ENCODE peak calls at places on chromosomes 11 and 22, in five cellular contexts. One of them, this sample, is unnamed.

GRCh38 chr11:58867556-58867955 is 23.1 kb upstream of the GLYATL2 start:
- DNase-seq in neural progenitor cell: no peak
- DNase-seq in AG10803: no peak
- DNase-seq in cardiac fibroblast: no peak
- DNase-seq in nucleus accumbens: no peak
- DNase-seq in this sample: no peak

GRCh38 chr11:61061081-61061826 is 41.0 kb upstream of the CD5 start:
- DNase-seq in AG10803: peak; percentile 3
- DNase-seq in neural progenitor cell: no peak
- DNase-seq in cardiac fibroblast: peak; percentile 64
- DNase-seq in nucleus accumbens: no peak
- DNase-seq in this sample: no peak

GRCh38 chr22:46934746-46935491 is 172.5 kb downstream of the TBC1D22A start:
- DNase-seq in nucleus accumbens: no peak
- DNase-seq in cardiac fibroblast: peak; percentile 97
- DNase-seq in AG10803: peak; percentile 84
- DNase-seq in neural progenitor cell: no peak
- DNase-seq in this sample: no peak

GRCh38 chr22:47957649-47958048 is 1195.2 kb downstream of the TBC1D22A start:
- DNase-seq in cardiac fibroblast: no peak
- DNase-seq in AG10803: no peak
- DNase-seq in neural progenitor cell: no peak
- DNase-seq in nucleus accumbens: no peak
- DNase-seq in this sample: no peak

GRCh38 chr22:49344196-49344595 is 483.5 kb downstream of the BRD1 start:
- DNase-seq in neural progenitor cell: peak; percentile 28
- DNase-seq in cardiac fibroblast: no peak
- DNase-seq in nucleus accumbens: no peak
- DNase-seq in AG10803: no peak
- DNase-seq in this sample: peak; percentile 15

GRCh38 chr22:44698531-44699421 is 3.2 kb upstream of the PRR5 start:
- DNase-seq in AG10803: peak; percentile 99
- DNase-seq in cardiac fibroblast: peak; percentile 32
- DNase-seq in nucleus accumbens: no peak
- DNase-seq in neural progenitor cell: peak; percentile 82
- DNase-seq in this sample: no peak

GRCh38 chr11:62497132-62497915 is 49.3 kb downstream of the AHNAK start:
- DNase-seq in neural progenitor cell: peak; percentile 74
- DNase-seq in nucleus accumbens: peak; percentile 12
- DNase-seq in cardiac fibroblast: peak; percentile 75
- DNase-seq in AG10803: peak; percentile 68
- DNase-seq in this sample: peak; percentile 61

GRCh38 chr11:831132-831864 is 1.5 kb upstream of the CD151 start:
- DNase-seq in cardiac fibroblast: peak; percentile 47
- DNase-seq in nucleus accumbens: no peak
- DNase-seq in neural progenitor cell: peak; percentile 49
- DNase-seq in AG10803: no peak
- DNase-seq in this sample: no peak

GRCh38 chr11:37712246-37712645 is 1114.2 kb upstream of the RAG2 start:
- DNase-seq in cardiac fibroblast: peak; percentile 28
- DNase-seq in nucleus accumbens: no peak
- DNase-seq in AG10803: no peak
- DNase-seq in neural progenitor cell: peak; percentile 60
- DNase-seq in this sample: no peak

GRCh38 chr11:119051440-119052162 is 5.4 kb downstream of the HYOU1 start:
- DNase-seq in neural progenitor cell: no peak
- DNase-seq in cardiac fibroblast: no peak
- DNase-seq in nucleus accumbens: no peak
- DNase-seq in AG10803: no peak
- DNase-seq in this sample: no peak

GRCh38 chr11:77371646-77372045 is 70.2 kb upstream of the GDPD4 start:
- DNase-seq in nucleus accumbens: no peak
- DNase-seq in cardiac fibroblast: no peak
- DNase-seq in AG10803: no peak
- DNase-seq in neural progenitor cell: no peak
- DNase-seq in this sample: no peak

GRCh38 chr11:57668467-57668890 is 565 bp downstream of the ZDHHC5 start:
- DNase-seq in cardiac fibroblast: no peak
- DNase-seq in neural progenitor cell: no peak
- DNase-seq in nucleus accumbens: no peak
- DNase-seq in AG10803: no peak
- DNase-seq in this sample: no peak

GRCh38 chr22:35349704-35350538 is 31.0 kb upstream of the HMOX1 start:
- DNase-seq in neural progenitor cell: peak; percentile 45
- DNase-seq in nucleus accumbens: no peak
- DNase-seq in AG10803: peak; percentile 43
- DNase-seq in cardiac fibroblast: no peak
- DNase-seq in this sample: no peak

GRCh38 chr11:8032122-8032521 is 45.0 kb downstream of the EIF3F start:
- DNase-seq in neural progenitor cell: no peak
- DNase-seq in nucleus accumbens: no peak
- DNase-seq in AG10803: no peak
- DNase-seq in cardiac fibroblast: no peak
- DNase-seq in this sample: no peak

GRCh38 chr11:111069076-111069475 is 176.4 kb upstream of the POU2AF2 start:
- DNase-seq in neural progenitor cell: peak; percentile 15
- DNase-seq in nucleus accumbens: no peak
- DNase-seq in cardiac fibroblast: peak; percentile 92
- DNase-seq in AG10803: no peak
- DNase-seq in this sample: no peak